ENCODE peak calls at places on chromosome 5, in six cellular contexts. E is stomach, V is ovary, Z is upper lobe of left lung, L is sigmoid colon, O is HepG2. J is an unnamed sample.

GRCh38 chr5:69312459-69313160 is 20.0 kb downstream of the CCDC125 start:
- DNase-seq in Z (no peak), L (no peak), V (no peak), O (no peak), E (no peak), J (peak; percentile 51)

GRCh38 chr5:140327589-140327988 is 18.8 kb downstream of the HBEGF start:
- DNase-seq in V (no peak), E (no peak), O (peak; percentile 79), L (no peak), Z (no peak), J (no peak)

GRCh38 chr5:176474476-176474875 is 26.3 kb downstream of the FAF2 start:
- DNase-seq in V (no peak), Z (no peak), E (no peak), O (no peak), L (no peak), J (peak; percentile 11)

GRCh38 chr5:1930880-1931589 is 48.3 kb upstream of the IRX4 start:
- DNase-seq in O (no peak), L (peak; percentile 68), V (peak; percentile 64), Z (no peak), E (no peak), J (no peak)

GRCh38 chr5:170603578-170604565 is 100.1 kb downstream of the KCNIP1 start:
- DNase-seq in Z (no peak), V (peak; percentile 47), E (no peak), L (peak; percentile 62), O (peak; percentile 46), J (peak; percentile 69)

GRCh38 chr5:139079969-139080368 is 118.2 kb downstream of the SIL1 start:
- DNase-seq in Z (no peak), E (no peak), O (no peak), V (no peak), L (no peak), J (no peak)

GRCh38 chr5:176773408-176774035 is 36.8 kb upstream of the UNC5A start:
- DNase-seq in Z (peak; percentile 13), E (no peak), L (peak; percentile 45), O (no peak), V (no peak), J (no peak)

GRCh38 chr5:120396186-120396585 is 67.9 kb upstream of the PRR16 start:
- DNase-seq in L (no peak), E (no peak), Z (no peak), O (no peak), V (no peak), J (no peak)

GRCh38 chr5:42614509-42614908 is 142.1 kb upstream of the CCDC152 start:
- DNase-seq in E (no peak), V (no peak), Z (no peak), L (no peak), O (no peak), J (no peak)

GRCh38 chr5:80002677-80003076 is 11.6 kb upstream of the MTX3 start:
- DNase-seq in L (no peak), V (no peak), E (no peak), Z (no peak), O (no peak), J (no peak)

GRCh38 chr5:138149530-138149929 is 10.3 kb upstream of the NME5 start:
- DNase-seq in Z (no peak), E (no peak), L (no peak), O (no peak), V (no peak), J (no peak)

GRCh38 chr5:159504106-159504856 is 174.0 kb upstream of the IL12B start:
- DNase-seq in V (no peak), E (no peak), L (no peak), Z (no peak), O (no peak), J (no peak)

GRCh38 chr5:173315495-173316352 is 12.5 kb downstream of the STC2 start:
- DNase-seq in O (no peak), E (no peak), Z (no peak), L (peak; percentile 86), V (no peak), J (peak; percentile 31)

GRCh38 chr5:61082516-61083280 is 79.6 kb downstream of the SMIM15 start:
- DNase-seq in Z (no peak), O (no peak), V (no peak), E (no peak), L (no peak), J (no peak)

GRCh38 chr5:134136771-134137170 is 22.3 kb downstream of the TCF7 start:
- DNase-seq in Z (peak; percentile 12), E (peak; percentile 15), O (no peak), L (peak; percentile 56), V (peak; percentile 12), J (no peak)

GRCh38 chr5:101969752-101970151 is 326.3 kb downstream of the SLCO4C1 start:
- DNase-seq in E (no peak), L (no peak), Z (no peak), V (no peak), O (no peak), J (no peak)

GRCh38 chr5:2184563-2185540 is 302.1 kb upstream of the IRX4 start:
- DNase-seq in L (no peak), E (no peak), Z (peak; percentile 19), O (no peak), V (no peak), J (no peak)

GRCh38 chr5:64958757-64959391 is 190.1 kb downstream of the CWC27 start:
- DNase-seq in E (no peak), L (no peak), O (peak; percentile 11), Z (no peak), V (no peak), J (no peak)

GRCh38 chr5:175796536-175797499 is 74.6 kb upstream of the CPLX2 start:
- DNase-seq in Z (peak; percentile 76), L (no peak), V (peak; percentile 90), O (peak; percentile 68), E (peak; percentile 80), J (peak; percentile 90)

GRCh38 chr5:21152611-21153010 is 1164.6 kb upstream of the CDH18 start:
- DNase-seq in Z (no peak), E (no peak), O (no peak), V (no peak), L (no peak), J (no peak)
- TF ChIP-seq EP300 in Z (no peak), E (no peak), O (no peak), V (no peak), L (no peak), J (no peak)

GRCh38 chr5:41264019-41264418 is 50.7 kb upstream of the C6 start:
- DNase-seq in E (no peak), L (no peak), V (peak; percentile 34), Z (no peak), O (no peak), J (no peak)
- TF ChIP-seq EP300 in E (no peak), L (no peak), V (no peak), Z (peak; percentile 25), O (no peak), J (no peak)

GRCh38 chr5:81696418-81697397 is 54.2 kb downstream of the SSBP2 start:
- DNase-seq in V (no peak), Z (no peak), L (no peak), E (no peak), O (no peak), J (no peak)

GRCh38 chr5:81698806-81699205 is 52.1 kb downstream of the SSBP2 start:
- DNase-seq in V (no peak), L (no peak), Z (no peak), O (no peak), E (no peak), J (no peak)

GRCh38 chr5:81700166-81700565 is 50.7 kb downstream of the SSBP2 start:
- DNase-seq in E (no peak), L (no peak), V (no peak), Z (no peak), O (no peak), J (no peak)

DNA sequence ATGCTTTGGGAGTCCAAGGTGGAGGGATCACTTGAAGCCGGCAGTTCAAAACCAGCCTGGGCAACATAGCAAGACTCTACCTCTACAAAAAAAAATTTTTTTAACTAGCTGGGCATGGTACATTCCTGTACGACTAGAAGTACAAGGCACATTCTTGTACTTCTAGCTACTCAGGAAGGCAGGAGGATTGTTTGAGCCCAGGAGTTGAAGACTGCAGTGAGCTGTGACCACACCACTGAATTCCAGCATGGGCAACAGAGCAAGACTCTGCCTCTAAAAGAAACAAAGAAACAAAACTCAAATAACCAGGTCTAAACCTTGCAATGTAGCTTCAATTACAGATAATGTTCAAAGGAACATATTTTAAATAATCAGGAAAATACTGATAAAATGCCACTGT is 56.2 kb downstream of the SSBP2 start:
- DNase-seq in V (no peak), E (no peak), Z (no peak), L (no peak), O (no peak), J (no peak)
- TF ChIP-seq EP300 in V (no peak), E (no peak), Z (no peak), L (no peak), O (no peak), J (no peak)

GRCh38 chr5:14413331-14413750 is 168.3 kb upstream of the OTULINL start:
- DNase-seq in O (no peak), V (peak; percentile 10), Z (no peak), L (no peak), E (no peak), J (no peak)

GRCh38 chr5:14415516-14416074 is 166.0 kb upstream of the OTULINL start:
- DNase-seq in L (no peak), O (no peak), V (no peak), Z (no peak), E (no peak), J (no peak)

GRCh38 chr5:14414007-14414406 is 167.6 kb upstream of the OTULINL start:
- DNase-seq in L (no peak), V (peak; percentile 13), E (no peak), Z (no peak), O (no peak), J (no peak)

GRCh38 chr5:14416709-14417108 is 164.9 kb upstream of the OTULINL start:
- DNase-seq in O (no peak), V (peak; percentile 36), E (no peak), L (no peak), Z (no peak), J (no peak)

GRCh38 chr5:14414615-14415515 is 166.7 kb upstream of the OTULINL start:
- DNase-seq in Z (no peak), E (no peak), V (peak; percentile 7), L (no peak), O (no peak), J (no peak)
- TF ChIP-seq EP300 in Z (no peak), E (no peak), V (no peak), L (no peak), O (no peak), J (no peak)

J was measured in K562.